ENCODE peak calls at places on chromosomes 6 and 20, in four cellular contexts. W is right lobe of liver; X is CD8-positive, alpha-beta T cell; O is neural crest cell. J is an unnamed sample.

GRCh38 chr6:7978736-7979135 is 68.1 kb upstream of the TXNDC5 start:
- DNase-seq in W (no peak), X (no peak), O (no peak), J (no peak)

GRCh38 chr6:54899986-54900385 is 53.4 kb downstream of the FAM83B start:
- DNase-seq in W (no peak), X (no peak), O (no peak), J (no peak)

GRCh38 chr20:52889225-52889624 is 82.9 kb upstream of the TSHZ2 start:
- DNase-seq in W (no peak), X (no peak), O (no peak), J (no peak)

GRCh38 chr6:83867527-83868161 is 8.2 kb downstream of the CYB5R4 start:
- DNase-seq in W (no peak), X (peak), O (peak), J (peak)

GRCh38 chr20:16476032-16476431 is 97.2 kb downstream of the KIF16B start:
- DNase-seq in W (no peak), X (no peak), O (no peak), J (no peak)

GRCh38 chr20:39916236-39916635 is 772.8 kb downstream of the MAFB start:
- DNase-seq in W (no peak), X (no peak), O (no peak), J (no peak)

GRCh38 chr6:157629220-157629619 is 193.8 kb upstream of the SNX9 start:
- DNase-seq in W (no peak), X (no peak), O (no peak), J (no peak)

GRCh38 chr6:162032620-162033019 is 694.9 kb downstream of the PRKN start:
- DNase-seq in W (no peak), X (no peak), O (no peak), J (no peak)

GRCh38 chr6:43478008-43478372 is 620 bp downstream of the TJAP1 start:
- DNase-seq in W (no peak), X (no peak), O (no peak), J (no peak)

GRCh38 chr6:151263967-151264366 is 24.2 kb downstream of the AKAP12 start:
- DNase-seq in W (no peak), X (no peak), O (no peak), J (no peak)

GRCh38 chr6:40417031-40417430 is 170.1 kb downstream of the LRFN2 start:
- DNase-seq in W (no peak), X (no peak), O (no peak), J (no peak)

GRCh38 chr6:106281088-106281487 is 44.5 kb downstream of the ATG5 start:
- DNase-seq in W (no peak), X (no peak), O (no peak), J (no peak)

GRCh38 chr20:62742550-62742949 is 33.9 kb downstream of the NTSR1 start:
- DNase-seq in W (no peak), X (no peak), O (no peak), J (peak)

GRCh38 chr6:116682334-116682712 is 1.3 kb downstream of the KPNA5 start:
- DNase-seq in W (no peak), X (peak), O (no peak), J (no peak)

GRCh38 chr20:11246251-11246775 is 572.5 kb upstream of the JAG1 start:
- DNase-seq in W (no peak), X (no peak), O (no peak), J (no peak)

GRCh38 chr6:53112404-53112803 is 36.2 kb downstream of the GCM1 start:
- DNase-seq in W (no peak), X (no peak), O (no peak), J (no peak)

GRCh38 chr6:157049126-157049525 is 271.9 kb downstream of the ARID1B start:
- DNase-seq in W (no peak), X (no peak), O (no peak), J (no peak)

GRCh38 chr6:34239240-34239825 is 2.7 kb downstream of the HMGA1 start:
- DNase-seq in W (peak), X (no peak), O (no peak), J (no peak)

GRCh38 chr6:150346346-150346745 is 22.5 kb upstream of the IYD start:
- DNase-seq in W (peak), X (no peak), O (no peak), J (no peak)

GRCh38 chr6:100592929-100593328 is 128.2 kb upstream of the SIM1 start:
- DNase-seq in W (no peak), X (no peak), O (no peak), J (no peak)

GRCh38 chr20:15058836-15059235 is 721.4 kb upstream of the FLRT3 start:
- DNase-seq in W (no peak), X (no peak), O (no peak), J (no peak)

GRCh38 chr6:39937686-39938333 is 3.5 kb upstream of the MOCS1 start:
- DNase-seq in W (no peak), X (no peak), O (no peak), J (no peak)

GRCh38 chr6:30670760-30671527 is 1.9 kb downstream of the DHX16 start:
- DNase-seq in W (no peak), X (no peak), O (no peak), J (no peak)
- TF ChIP-seq CTCF in W (no peak), X (no peak), O (peak), J (no peak)

DNA sequence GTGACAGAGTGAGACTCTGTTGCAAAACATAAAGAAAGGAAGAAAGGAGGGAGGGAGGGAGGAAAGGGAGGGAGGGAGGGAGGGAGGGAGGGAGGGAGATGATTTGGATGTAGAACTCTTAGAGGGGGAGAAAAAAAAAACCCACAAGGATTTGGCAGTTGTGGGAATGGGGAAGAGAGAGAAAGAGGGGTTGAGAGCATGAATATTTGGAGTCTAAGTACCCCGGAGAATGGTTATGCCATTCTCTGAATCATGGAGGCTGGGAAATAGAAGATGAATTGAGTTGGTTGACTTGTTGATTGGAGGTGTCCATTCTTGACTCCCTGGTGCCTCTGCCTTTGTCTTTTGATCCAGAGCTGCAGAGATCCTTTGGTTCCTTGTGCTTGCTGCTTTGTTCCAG is 35.7 kb downstream of the RALY start:
- DNase-seq in W (no peak), X (no peak), O (no peak), J (no peak)
- TF ChIP-seq CTCF in W (no peak), X (no peak), O (no peak), J (no peak)

DNA sequence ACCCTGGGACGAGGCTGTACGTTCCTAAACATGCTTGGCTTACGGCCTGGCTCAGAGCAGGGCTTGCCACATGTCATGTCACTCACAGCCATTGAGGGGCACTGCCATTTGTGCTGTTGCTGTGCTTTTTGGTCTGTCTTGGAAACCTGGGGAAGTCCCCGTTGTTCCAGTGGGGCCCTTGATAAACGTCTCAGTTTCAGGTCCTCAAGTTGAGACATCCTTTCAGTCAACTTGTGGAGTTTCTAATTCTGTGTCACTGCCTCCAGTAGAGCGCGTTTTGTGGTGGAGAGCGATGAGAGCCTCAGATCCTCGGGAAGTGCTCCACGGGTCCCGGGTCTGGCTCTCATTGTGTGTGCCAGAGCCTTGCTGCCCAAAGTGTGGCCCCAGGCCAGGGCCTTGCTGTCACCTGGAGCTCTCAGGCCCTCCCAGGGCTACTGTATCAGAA is 43.0 kb upstream of the CCR6 start:
- DNase-seq in W (no peak), X (no peak), O (no peak), J (no peak)
- TF ChIP-seq CTCF in W (no peak), X (no peak), O (no peak), J (no peak)

GRCh38 chr20:58634818-58635665 is 16.0 kb upstream of the STX16 start:
- DNase-seq in W (no peak), X (no peak), O (no peak), J (no peak)

GRCh38 chr20:58636396-58636982 is 14.6 kb upstream of the STX16 start:
- DNase-seq in W (no peak), X (no peak), O (no peak), J (no peak)

GRCh38 chr20:58638467-58639181 is 12.5 kb upstream of the STX16 start:
- DNase-seq in W (no peak), X (no peak), O (no peak), J (no peak)

GRCh38 chr20:58637466-58638198 is 13.5 kb upstream of the STX16 start:
- DNase-seq in W (no peak), X (no peak), O (no peak), J (no peak)

GRCh38 chr20:58636983-58637421 is 14.1 kb upstream of the STX16 start:
- DNase-seq in W (no peak), X (no peak), O (no peak), J (no peak)
- TF ChIP-seq CTCF in W (no peak), X (no peak), O (peak), J (no peak)

J was measured in mucosa of descending colon.